ENCODE peak calls at places on chromosomes 4 and X, in six cellular contexts. Z, K, B, L, T and N are unnamed samples.

GRCh38 chr4:58301384-58301783 is 1191.2 kb upstream of the IGFBP7 start:
- ATAC-seq in Z (no peak), K (no peak), B (no peak), L (no peak), T (peak), N (no peak)

GRCh38 chr4:82439088-82439487 is 8.7 kb downstream of the ENOPH1 start:
- ATAC-seq in Z (no peak), K (peak), B (no peak), L (no peak), T (no peak), N (no peak)

GRCh38 chr4:41120297-41121217 is 93.8 kb downstream of the APBB2 start:
- ATAC-seq in Z (no peak), K (no peak), B (no peak), L (peak), T (peak), N (no peak)

GRCh38 chrX:70480660-70481018 is 36.0 kb downstream of the DLG3 start:
- ATAC-seq in Z (no peak), K (no peak), B (no peak), L (no peak), T (peak), N (no peak)

GRCh38 chrX:124333862-124334261 is 1.4 kb downstream of the TEX13D start:
- ATAC-seq in Z (no peak), K (no peak), B (peak), L (no peak), T (no peak), N (peak)

GRCh38 chrX:107701493-107702121 is 73.3 kb downstream of the PRPS1 start:
- ATAC-seq in Z (no peak), K (no peak), B (peak), L (peak), T (peak), N (peak)

GRCh38 chr4:115274545-115274944 is 161.1 kb upstream of the NDST4 start:
- ATAC-seq in Z (no peak), K (no peak), B (no peak), L (no peak), T (no peak), N (no peak)

GRCh38 chr4:100190643-100191600 is 654 bp upstream of the DDIT4L start:
- ATAC-seq in Z (peak), K (peak), B (peak), L (peak), T (peak), N (no peak)

GRCh38 chrX:29662101-29662500 is 553.3 kb upstream of the MAGEB2 start:
- ATAC-seq in Z (peak), K (no peak), B (no peak), L (no peak), T (no peak), N (no peak)

GRCh38 chrX:153829799-153830631 is at the start of gene PDZD4:
- ATAC-seq in Z (peak), K (no peak), B (no peak), L (no peak), T (peak), N (peak)

GRCh38 chr4:95426455-95426854 is 122.3 kb downstream of the UNC5C start:
- ATAC-seq in Z (no peak), K (no peak), B (no peak), L (no peak), T (no peak), N (no peak)

GRCh38 chr4:101236097-101236496 is 111.2 kb downstream of the PPP3CA start:
- ATAC-seq in Z (no peak), K (no peak), B (no peak), L (no peak), T (no peak), N (no peak)

GRCh38 chrX:3697701-3698279 is 15.7 kb downstream of the PRKX start:
- ATAC-seq in Z (no peak), K (no peak), B (no peak), L (no peak), T (peak), N (no peak)

GRCh38 chr4:188824553-188824952 is 685.3 kb downstream of the TRIML1 start:
- ATAC-seq in Z (no peak), K (no peak), B (peak), L (no peak), T (no peak), N (no peak)

GRCh38 chrX:25013593-25014365 is 2.0 kb downstream of the ARX start:
- ATAC-seq in Z (no peak), K (no peak), B (no peak), L (no peak), T (no peak), N (peak)

GRCh38 chr4:57139783-57140182 is 29.6 kb upstream of the IGFBP7 start:
- ATAC-seq in Z (no peak), K (no peak), B (no peak), L (no peak), T (no peak), N (no peak)

GRCh38 chr4:98828801-98829200 is 100.1 kb downstream of the EIF4E start:
- ATAC-seq in Z (no peak), K (peak), B (no peak), L (no peak), T (no peak), N (peak)

GRCh38 chr4:128355301-128355700 is 67.7 kb upstream of the PGRMC2 start:
- ATAC-seq in Z (no peak), K (no peak), B (no peak), L (no peak), T (no peak), N (no peak)